ENCODE peak calls at places on chromosomes 4 and X, in five cellular contexts. G, F, Q, U and N are unnamed samples.

GRCh38 chr4:150094676-150095075 is 16.4 kb downstream of the DCLK2 start:
- DNase-seq in G (no peak), F (no peak), Q (no peak), U (no peak), N (no peak)

GRCh38 chrX:24561121-24561520 is 86.0 kb downstream of the PCYT1B start:
- DNase-seq in G (peak), F (no peak), Q (no peak), U (no peak), N (peak)

GRCh38 chrX:110415440-110416167 is 57.0 kb downstream of the RTL9 start:
- DNase-seq in G (no peak), F (no peak), Q (no peak), U (no peak), N (no peak)

GRCh38 chr4:123616970-123617392 is 220.4 kb downstream of the SPRY1 start:
- DNase-seq in G (no peak), F (no peak), Q (no peak), U (no peak), N (peak)

GRCh38 chr4:169645627-169646026 is 25.2 kb downstream of the CLCN3 start:
- DNase-seq in G (no peak), F (no peak), Q (no peak), U (no peak), N (no peak)

GRCh38 chr4:126028871-126029270 is 714.1 kb downstream of the FAT4 start:
- DNase-seq in G (no peak), F (no peak), Q (no peak), U (no peak), N (no peak)

GRCh38 chrX:47030339-47030738 is 47.9 kb upstream of the RGN start:
- DNase-seq in G (peak), F (peak), Q (peak), U (no peak), N (peak)

GRCh38 chr4:104966349-104967033 is 180.2 kb upstream of the TET2 start:
- DNase-seq in G (no peak), F (peak), Q (no peak), U (no peak), N (peak)

GRCh38 chr4:185211035-185211434 is 1.6 kb downstream of the SNX25 start:
- DNase-seq in G (peak), F (no peak), Q (no peak), U (no peak), N (no peak)

GRCh38 chr4:78645853-78646757 is 94.5 kb downstream of the ANXA3 start:
- DNase-seq in G (peak), F (no peak), Q (peak), U (no peak), N (no peak)

GRCh38 chr4:39528056-39528465 is 822 bp upstream of the UGDH start:
- DNase-seq in G (no peak), F (no peak), Q (no peak), U (no peak), N (no peak)
- TF ChIP-seq CREB1 in G (no peak), F (no peak), Q (no peak), U (no peak), N (no peak)

GRCh38 chr4:48271626-48272025 is 2.0 kb upstream of the TEC start:
- DNase-seq in G (no peak), F (no peak), Q (no peak), U (no peak), N (no peak)
- H3K4me2 ChIP-seq in G (no peak), F (peak), Q (no peak), U (no peak), N (no peak)

GRCh38 chr4:2867758-2868491 is 24.3 kb downstream of the ADD1 start:
- DNase-seq in G (peak), F (no peak), Q (peak), U (no peak), N (peak)

GRCh38 chr4:2866160-2866861 is 22.7 kb downstream of the ADD1 start:
- DNase-seq in G (no peak), F (no peak), Q (peak), U (no peak), N (no peak)

GRCh38 chr4:2865381-2865780 is 21.7 kb downstream of the ADD1 start:
- DNase-seq in G (no peak), F (no peak), Q (no peak), U (no peak), N (no peak)

GRCh38 chr4:2868840-2869487 is 25.3 kb downstream of the ADD1 start:
- DNase-seq in G (no peak), F (no peak), Q (no peak), U (no peak), N (no peak)

DNA sequence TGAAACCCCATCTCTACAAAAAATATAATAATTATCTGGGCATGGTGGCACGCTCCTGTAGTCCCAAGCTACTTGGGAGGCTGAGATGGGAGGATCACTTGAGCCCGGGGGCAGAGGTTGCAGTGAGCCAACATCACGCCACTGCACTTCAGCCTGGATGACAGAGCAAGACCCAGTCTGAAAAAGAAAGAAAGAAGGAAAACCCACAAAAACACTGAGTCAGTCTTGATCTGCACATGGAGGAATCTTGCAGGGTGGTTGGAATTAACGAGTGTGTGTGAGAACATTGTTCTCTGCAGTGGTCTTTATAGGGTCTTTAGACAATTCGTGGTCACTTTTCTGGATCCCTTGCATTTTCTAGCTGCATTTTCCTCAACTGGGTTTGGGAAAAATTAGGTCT is 23.2 kb downstream of the ADD1 start:
- DNase-seq in G (no peak), F (no peak), Q (no peak), U (no peak), N (no peak)
- H3K27ac ChIP-seq in G (no peak), F (no peak), Q (peak), U (no peak), N (peak)

GRCh38 chr4:76116821-76117220 is 31.4 kb downstream of the NUP54 start:
- DNase-seq in G (no peak), F (no peak), Q (no peak), U (no peak), N (no peak)
- TF ChIP-seq CREB1 in G (no peak), F (no peak), Q (no peak), U (no peak), N (no peak)

GRCh38 chrX:39899876-39900787 is 197.6 kb downstream of the BCOR start:
- DNase-seq in G (no peak), F (no peak), Q (no peak), U (no peak), N (no peak)
- H3K4me2 ChIP-seq in G (no peak), F (no peak), Q (no peak), U (peak), N (no peak)

GRCh38 chr4:147360301-147360700 is 120.6 kb upstream of the EDNRA start:
- DNase-seq in G (no peak), F (no peak), Q (no peak), U (no peak), N (no peak)

GRCh38 chr4:147363514-147363913 is 117.4 kb upstream of the EDNRA start:
- DNase-seq in G (no peak), F (no peak), Q (no peak), U (no peak), N (no peak)

GRCh38 chr4:147361726-147362125 is 119.2 kb upstream of the EDNRA start:
- DNase-seq in G (no peak), F (no peak), Q (no peak), U (no peak), N (no peak)

GRCh38 chr4:147366164-147366563 is 114.7 kb upstream of the EDNRA start:
- DNase-seq in G (no peak), F (no peak), Q (no peak), U (no peak), N (no peak)

GRCh38 chr4:147362868-147363440 is 117.9 kb upstream of the EDNRA start:
- DNase-seq in G (no peak), F (no peak), Q (no peak), U (no peak), N (no peak)
- H3K27ac ChIP-seq in G (no peak), F (no peak), Q (no peak), U (no peak), N (no peak)

DNA sequence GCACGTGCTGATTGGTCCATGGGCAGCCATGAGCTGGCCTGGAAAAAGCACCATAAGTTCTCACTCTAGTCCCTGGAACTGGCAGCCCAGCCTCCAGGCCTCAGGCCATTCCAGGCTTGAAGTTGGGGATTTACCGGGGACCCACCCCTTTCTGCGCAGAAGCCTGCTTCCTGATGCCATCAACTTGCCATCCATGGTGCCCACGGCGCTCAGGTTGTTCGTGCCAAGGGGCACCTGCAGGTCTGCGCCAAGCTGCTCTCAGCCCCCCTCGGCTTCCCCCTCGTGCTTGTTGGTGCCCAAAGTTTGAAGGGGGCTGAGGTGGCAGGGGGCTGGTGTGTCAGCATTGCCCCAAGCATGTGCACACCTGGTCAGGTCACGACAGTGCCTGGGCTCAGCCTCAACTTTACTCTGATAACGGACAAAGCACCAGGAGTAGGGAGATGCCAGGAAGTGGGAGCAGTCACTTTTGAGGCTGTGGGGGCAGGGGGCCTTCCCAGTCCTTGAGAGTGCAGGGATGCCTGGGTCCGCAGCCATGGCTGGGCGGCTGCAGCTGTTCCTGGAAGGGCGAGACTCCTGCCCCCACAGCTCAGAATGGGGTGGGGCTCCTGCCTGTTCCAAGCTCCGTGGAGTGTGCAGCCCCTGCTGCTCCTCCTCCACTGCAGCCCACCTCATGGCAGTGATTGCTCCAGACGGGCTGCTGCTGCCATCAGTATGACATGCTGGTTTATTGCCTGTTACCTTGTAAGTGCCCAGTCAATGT is 24.9 kb downstream of the DCUN1D4 start:
- DNase-seq in G (no peak), F (no peak), Q (no peak), U (no peak), N (no peak)
- TF ChIP-seq CREB1 in G (no peak), F (no peak), Q (no peak), U (no peak), N (no peak)

DNA sequence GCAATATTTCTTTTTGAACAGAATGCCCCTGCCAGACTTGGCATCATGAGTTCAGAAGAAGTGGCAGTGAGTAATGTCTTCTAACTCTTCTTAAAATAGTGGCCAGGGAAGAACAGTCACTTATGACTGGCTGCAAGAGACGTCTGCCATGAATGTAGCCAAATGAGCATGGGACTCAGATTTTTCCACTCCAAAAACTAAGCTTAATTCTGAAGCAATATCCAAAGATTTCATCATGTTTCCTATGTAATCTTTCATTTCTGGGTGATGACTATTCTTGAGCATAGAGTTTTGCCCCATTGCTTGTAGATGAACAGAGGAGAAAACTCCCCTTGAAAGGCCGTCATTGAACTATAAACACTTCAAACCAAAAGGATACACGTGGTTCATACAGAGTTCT is 11.8 kb downstream of the AMBN start:
- DNase-seq in G (no peak), F (no peak), Q (no peak), U (no peak), N (no peak)
- H3K4me2 ChIP-seq in G (no peak), F (no peak), Q (no peak), U (no peak), N (no peak)

GRCh38 chrX:146454363-146454762 is 355.2 kb upstream of the CXorf51B start:
- DNase-seq in G (no peak), F (no peak), Q (no peak), U (no peak), N (no peak)
- H3K27ac ChIP-seq in G (no peak), F (no peak), Q (no peak), U (no peak), N (no peak)

DNA sequence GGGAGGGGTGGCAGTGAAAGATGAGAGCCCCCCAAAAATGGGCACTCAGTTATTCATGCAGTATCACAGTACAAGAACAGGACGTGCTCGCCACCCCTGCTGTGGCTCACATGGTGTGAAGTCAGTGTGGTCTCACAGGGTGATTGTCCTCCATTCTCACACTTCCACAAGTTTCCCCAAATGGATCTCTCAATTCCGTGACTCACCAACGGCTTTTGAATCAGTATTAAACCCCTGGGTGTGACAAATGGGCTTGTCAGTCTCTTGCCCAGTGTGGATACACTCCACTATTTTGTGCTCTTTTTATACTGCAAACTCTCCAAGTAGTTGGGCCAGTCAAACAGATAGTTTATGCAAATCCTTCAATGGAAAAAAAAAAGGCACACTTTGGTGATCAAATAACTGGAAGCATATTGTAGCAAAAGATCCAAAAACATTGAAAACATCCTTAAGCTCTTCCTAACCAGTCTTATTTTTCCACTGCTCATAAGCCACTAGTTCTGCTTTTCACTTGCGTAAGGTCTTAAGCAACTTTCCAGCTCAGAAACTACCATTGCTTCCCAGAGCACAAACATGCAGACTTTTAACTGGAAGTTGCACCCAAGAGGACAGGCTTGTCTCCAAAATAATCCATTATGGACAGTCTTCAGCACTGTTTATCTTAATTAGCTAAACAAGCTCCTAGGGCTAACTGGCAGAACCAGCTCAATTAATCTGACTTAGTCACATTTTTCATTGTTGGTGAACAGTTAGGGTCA is 365.7 kb downstream of the PPP3CA start:
- DNase-seq in G (no peak), F (no peak), Q (no peak), U (no peak), N (no peak)
- TF ChIP-seq CREB1 in G (no peak), F (no peak), Q (no peak), U (no peak), N (no peak)